ENCODE peak calls at places on chromosomes 11 and 22, in five cellular contexts. R is IMR-90, I is body of pancreas, M is Peyer's patch, P is right lobe of liver. Z is an unnamed sample.

GRCh38 chr11:129846508-129847335 is 31.1 kb downstream of the TMEM45B start:
- DNase-seq in R (peak), I (no peak), M (no peak), P (no peak), Z (no peak)

GRCh38 chr11:11022126-11022730 is 164.4 kb upstream of the ZBED5 start:
- DNase-seq in R (peak), I (no peak), M (no peak), P (no peak), Z (no peak)

GRCh38 chr11:6437993-6438392 is 2.8 kb downstream of the HPX start:
- DNase-seq in R (no peak), I (no peak), M (no peak), P (no peak), Z (no peak)

GRCh38 chr11:116702772-116703360 is 69.9 kb downstream of the BUD13 start:
- DNase-seq in R (no peak), I (no peak), M (no peak), P (no peak), Z (peak)

GRCh38 chr11:130831506-130832385 is 84.5 kb downstream of the SNX19 start:
- DNase-seq in R (peak), I (no peak), M (no peak), P (no peak), Z (no peak)

GRCh38 chr11:79437981-79438630 is 2.7 kb downstream of the TENM4 start:
- DNase-seq in R (peak), I (no peak), M (no peak), P (no peak), Z (peak)

GRCh38 chr11:75173336-75173735 is 22.4 kb downstream of the SLCO2B1 start:
- DNase-seq in R (no peak), I (no peak), M (no peak), P (no peak), Z (no peak)

GRCh38 chr11:57792060-57792541 is 30.5 kb downstream of the CTNND1 start:
- DNase-seq in R (peak), I (peak), M (peak), P (peak), Z (peak)

GRCh38 chr11:13939952-13940610 is 22.4 kb upstream of the SPON1 start:
- DNase-seq in R (no peak), I (no peak), M (no peak), P (no peak), Z (no peak)

GRCh38 chr22:21835378-21835777 is 32.1 kb downstream of the MAPK1 start:
- DNase-seq in R (no peak), I (no peak), M (no peak), P (no peak), Z (no peak)

GRCh38 chr22:19942886-19943664 is 1.5 kb upstream of the TXNRD2 start:
- DNase-seq in R (peak), I (peak), M (no peak), P (no peak), Z (no peak)

GRCh38 chr11:93718057-93718563 is 23.2 kb downstream of the TAF1D start:
- DNase-seq in R (no peak), I (no peak), M (no peak), P (no peak), Z (no peak)

DNA sequence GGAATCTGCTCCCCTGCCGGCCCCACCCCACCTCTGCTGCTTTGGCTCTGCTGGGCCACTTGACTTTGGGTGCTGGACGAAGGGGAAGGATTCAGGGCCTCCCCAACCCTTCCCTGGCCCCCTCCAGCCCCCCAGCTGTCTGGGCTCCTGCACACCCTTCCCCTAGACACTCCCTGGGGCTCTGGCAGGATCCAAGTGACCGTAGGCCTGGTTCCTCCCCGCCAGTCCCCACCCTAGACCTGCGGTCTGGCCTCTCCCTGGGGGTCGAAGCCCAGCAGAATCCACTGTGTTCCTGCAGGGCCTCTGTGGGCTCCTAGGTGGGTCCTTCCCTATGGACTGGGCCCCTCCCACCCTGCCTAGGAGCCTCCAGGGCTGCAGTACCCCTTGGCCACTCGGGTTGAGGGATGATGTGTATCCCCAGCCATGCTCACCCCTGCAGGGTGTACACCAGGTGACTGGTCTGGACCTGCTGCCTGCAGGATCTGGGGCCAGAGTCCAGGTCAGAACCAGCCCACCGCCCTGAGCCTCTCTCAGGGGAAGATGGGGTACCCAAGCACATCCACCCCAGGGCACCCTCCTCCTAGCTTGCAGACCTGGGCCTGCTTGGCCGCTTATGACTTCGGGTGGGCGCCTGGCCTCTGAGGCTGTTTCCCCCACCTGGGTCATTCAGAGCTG is 5.6 kb downstream of the PIM3 start:
- DNase-seq in R (no peak), I (no peak), M (no peak), P (peak), Z (peak)
- TF ChIP-seq POLR2A in R (peak), I (no peak), M (no peak), P (no peak), Z (no peak)

DNA sequence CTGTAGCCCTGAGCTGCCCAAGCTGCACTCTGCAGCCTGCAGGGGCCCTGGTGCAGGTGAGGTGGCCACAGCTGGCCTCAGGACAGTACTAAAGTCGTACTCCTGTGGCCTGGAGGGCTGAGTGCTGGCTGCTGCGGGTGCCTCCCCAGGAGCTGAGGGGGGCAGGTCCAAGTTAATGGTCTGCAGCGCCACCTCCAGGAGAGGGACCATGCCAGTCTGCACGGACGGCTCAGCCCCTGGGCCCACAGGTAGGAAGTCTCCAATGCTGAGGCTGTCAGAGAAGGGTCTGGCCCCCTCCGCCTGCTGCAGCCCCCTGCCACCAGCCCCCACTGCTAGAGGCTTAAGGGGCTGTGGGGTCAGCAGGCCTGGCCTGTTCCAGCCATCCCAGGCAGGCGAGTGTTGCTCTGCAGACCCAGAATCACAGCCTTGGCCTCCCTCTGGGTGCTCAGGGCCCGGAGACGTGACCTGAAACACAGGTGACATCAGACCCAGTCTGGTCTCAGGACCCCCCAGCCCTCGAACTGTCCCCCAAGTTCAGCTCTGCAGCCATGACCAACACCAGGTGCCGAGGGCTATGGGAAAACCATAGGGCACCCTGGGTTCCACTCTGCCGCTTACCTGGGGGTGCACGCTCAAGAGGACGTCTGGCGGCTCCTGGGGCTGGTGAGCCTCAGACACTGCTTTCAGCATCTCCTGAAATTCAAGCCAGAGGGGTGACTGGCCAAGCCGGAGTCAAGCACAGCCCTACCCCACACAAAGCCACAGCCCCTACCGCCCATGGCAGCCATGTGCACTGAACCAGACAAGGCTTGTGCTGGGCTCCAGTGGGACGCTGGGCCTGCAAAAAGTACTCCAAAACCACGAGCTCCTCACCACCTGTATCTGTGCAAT is 20.8 kb downstream of the SELENOO start:
- DNase-seq in R (no peak), I (no peak), M (no peak), P (no peak), Z (no peak)
- TF ChIP-seq CTCF in R (peak), I (no peak), M (no peak), P (no peak), Z (no peak)

DNA sequence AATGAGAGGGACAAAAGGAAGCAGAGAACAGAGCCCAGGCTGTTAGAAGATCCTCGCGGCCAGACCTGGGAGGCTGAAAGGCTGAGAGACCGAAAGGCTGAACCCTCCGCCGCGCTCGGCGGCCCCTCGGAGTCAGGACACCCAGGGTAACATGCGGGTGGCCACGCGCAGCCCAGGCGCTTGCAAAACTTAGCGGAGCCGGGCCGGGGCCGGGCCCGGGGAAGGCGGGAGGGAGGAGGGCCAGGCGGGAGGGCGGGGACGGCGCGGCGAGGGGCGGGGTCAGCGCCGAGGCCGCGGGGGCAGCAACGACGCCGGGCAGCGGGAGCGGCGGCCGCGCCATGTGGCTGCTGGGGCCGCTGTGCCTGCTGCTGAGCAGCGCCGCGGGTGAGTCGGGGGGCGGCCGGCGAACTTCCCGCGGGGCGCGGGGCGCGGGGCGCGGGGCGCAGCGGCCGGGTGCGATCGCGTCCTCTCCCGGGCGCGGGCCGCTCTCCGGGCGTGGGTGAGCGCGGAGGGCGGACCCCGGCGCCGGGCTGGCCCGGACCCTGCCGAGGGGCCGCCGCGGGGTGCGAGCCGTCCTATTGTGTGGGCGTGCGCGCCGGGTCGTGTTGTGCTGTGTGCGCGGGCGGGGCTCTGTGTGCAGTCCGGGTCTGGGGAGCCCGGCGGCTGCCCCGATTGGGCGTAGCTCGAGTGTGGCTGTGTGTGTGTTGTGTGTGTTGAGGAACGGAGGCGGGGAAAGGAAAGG is at the start of gene LDLRAD3:
- DNase-seq in R (peak), I (peak), M (peak), P (peak), Z (peak)
- TF ChIP-seq POLR2A in R (peak), I (peak), M (no peak), P (peak), Z (no peak)

GRCh38 chr11:60924906-60925684 is 835 bp downstream of the TMEM132A start:
- DNase-seq in R (no peak), I (no peak), M (no peak), P (no peak), Z (peak)

GRCh38 chr11:60924110-60924905 is at the start of gene TMEM132A:
- DNase-seq in R (peak), I (peak), M (peak), P (peak), Z (peak)

GRCh38 chr11:60927061-60927592 is 2.9 kb downstream of the TMEM132A start:
- DNase-seq in R (no peak), I (no peak), M (no peak), P (no peak), Z (no peak)

GRCh38 chr11:60926500-60926899 is 2.2 kb downstream of the TMEM132A start:
- DNase-seq in R (no peak), I (no peak), M (no peak), P (no peak), Z (peak)

DNA sequence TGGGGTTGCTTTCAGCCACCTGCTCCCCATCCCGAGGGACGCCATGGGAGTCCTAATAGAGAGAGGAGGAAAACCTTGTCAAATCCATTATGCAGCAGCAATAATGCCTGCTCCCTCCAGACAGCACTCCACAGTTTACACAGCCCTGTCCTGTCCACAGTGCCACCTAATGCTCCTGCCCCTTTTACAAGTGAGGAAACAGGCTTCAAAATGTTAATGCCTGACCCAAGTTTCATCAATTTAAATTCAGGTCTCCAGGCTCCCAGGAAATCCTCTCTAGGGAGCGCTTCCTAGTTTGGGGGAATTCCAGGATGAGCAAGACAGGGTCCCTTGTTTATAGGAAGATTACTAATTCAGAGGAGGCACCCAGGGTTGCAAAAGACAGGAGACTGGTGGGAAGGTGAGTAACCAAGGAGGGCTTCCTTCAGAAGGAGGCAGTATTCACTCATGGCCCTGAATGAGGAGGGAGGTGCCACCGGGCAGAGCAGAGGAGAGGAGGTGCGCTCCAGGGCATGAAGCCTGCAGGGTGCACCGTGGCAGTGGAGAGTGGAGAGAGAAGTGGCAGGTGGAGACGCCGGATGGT is 1.5 kb downstream of the TMEM132A start:
- DNase-seq in R (peak), I (no peak), M (no peak), P (no peak), Z (peak)
- TF ChIP-seq CTCF in R (peak), I (no peak), M (no peak), P (no peak), Z (no peak)

GRCh38 chr11:7671807-7672206 is 1.5 kb downstream of the CYB5R2 start:
- DNase-seq in R (no peak), I (no peak), M (no peak), P (no peak), Z (no peak)

GRCh38 chr11:7675640-7676039 is 2.3 kb upstream of the CYB5R2 start:
- DNase-seq in R (no peak), I (no peak), M (no peak), P (no peak), Z (no peak)

GRCh38 chr11:7672960-7673723 is at the start of gene CYB5R2:
- DNase-seq in R (peak), I (peak), M (peak), P (peak), Z (no peak)

GRCh38 chr11:7672276-7672959 is 882 bp downstream of the CYB5R2 start:
- DNase-seq in R (no peak), I (no peak), M (peak), P (peak), Z (no peak)

GRCh38 chr11:7673724-7674434 is 579 bp upstream of the CYB5R2 start:
- DNase-seq in R (no peak), I (peak), M (peak), P (no peak), Z (no peak)
- TF ChIP-seq POLR2A in R (no peak), I (no peak), M (no peak), P (no peak), Z (no peak)

GRCh38 chr22:40544758-40545157 is 91.8 kb downstream of the MRTFA start:
- DNase-seq in R (no peak), I (no peak), M (no peak), P (no peak), Z (no peak)
- TF ChIP-seq CTCF in R (no peak), I (no peak), M (no peak), P (no peak), Z (no peak)

DNA sequence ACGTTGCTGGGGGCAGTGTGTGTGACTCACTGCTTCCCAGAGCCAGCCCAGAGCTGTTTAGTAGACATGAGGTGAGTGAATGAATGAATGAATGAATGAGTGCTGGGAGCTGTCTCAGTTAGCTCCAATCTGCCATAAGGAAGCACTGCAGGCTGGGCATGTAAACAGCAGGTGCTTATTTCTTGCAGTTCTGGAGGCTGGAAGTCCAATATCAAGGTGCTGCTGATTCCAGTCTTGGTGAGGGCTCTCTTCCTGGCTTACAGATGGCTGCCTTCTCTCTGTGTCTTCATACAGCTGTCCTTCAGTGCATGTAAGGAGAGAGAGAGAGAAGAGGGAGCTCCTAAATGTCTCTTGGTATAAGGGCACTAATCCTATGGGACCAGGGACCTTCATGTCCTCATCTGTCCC is 4.1 kb downstream of the C11orf21 start:
- DNase-seq in R (no peak), I (no peak), M (no peak), P (no peak), Z (no peak)
- TF ChIP-seq POLR2A in R (no peak), I (no peak), M (no peak), P (no peak), Z (no peak)

DNA sequence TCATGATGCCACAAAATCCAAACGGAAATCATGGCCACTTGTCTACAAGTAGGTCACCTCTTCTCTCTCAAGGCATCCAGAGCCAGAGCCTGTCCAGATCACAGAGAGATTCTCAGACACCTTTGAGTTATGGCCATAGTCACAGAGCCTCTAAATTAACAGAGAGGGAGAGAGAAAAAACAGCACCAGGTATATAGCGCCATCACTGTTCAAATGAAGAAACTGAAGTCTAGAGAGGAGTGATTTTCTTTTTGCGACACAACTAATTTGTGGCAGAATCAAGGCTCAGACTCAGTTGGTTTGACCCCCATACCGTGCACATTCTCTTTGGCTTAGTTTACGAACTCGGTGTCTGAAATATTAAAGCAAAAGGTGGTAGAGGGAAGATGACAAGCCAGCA is 512.9 kb downstream of the NTM start:
- DNase-seq in R (no peak), I (no peak), M (no peak), P (no peak), Z (no peak)
- TF ChIP-seq CTCF in R (no peak), I (no peak), M (no peak), P (no peak), Z (no peak)